ENCODE peak calls at places on chromosomes 7 and 10, in six cellular contexts. J is fibroblast of lung, C is mammary epithelial cell, K is kidney, T is astrocyte, S is H9. E is an unnamed sample.

GRCh38 chr10:86349474-86349873 is 17.1 kb downstream of the GRID1 start:
- DNase-seq in J (no peak), C (no peak), K (peak; percentile 8), T (no peak), S (peak; percentile 87), E (peak; percentile 90)

GRCh38 chr7:77791336-77791735 is 6.9 kb downstream of the TMEM60 start:
- DNase-seq in J (no peak), C (no peak), K (no peak), T (no peak), S (no peak), E (no peak)

GRCh38 chr7:44394636-44395035 is 69.2 kb upstream of the CAMK2B start:
- DNase-seq in J (no peak), C (no peak), K (no peak), T (no peak), S (peak; percentile 3), E (peak; percentile 30)

GRCh38 chr10:109007514-109007913 is 915.8 kb downstream of the XPNPEP1 start:
- DNase-seq in J (no peak), C (no peak), K (no peak), T (no peak), S (no peak), E (no peak)

GRCh38 chr10:50600831-50601466 is 22.8 kb downstream of the SGMS1 start:
- DNase-seq in J (peak; percentile 34), C (no peak), K (no peak), T (no peak), S (no peak), E (no peak)

GRCh38 chr10:5476918-5477525 is 22.3 kb downstream of the CALML5 start:
- DNase-seq in J (no peak), C (no peak), K (no peak), T (no peak), S (no peak), E (peak; percentile 62)

GRCh38 chr7:100866721-100867039 is 507 bp upstream of the TRIP6 start:
- DNase-seq in J (no peak), C (no peak), K (no peak), T (no peak), S (no peak), E (no peak)

GRCh38 chr7:129363-130221 is 62.8 kb upstream of the FAM20C start:
- DNase-seq in J (no peak), C (no peak), K (peak; percentile 76), T (no peak), S (no peak), E (peak; percentile 18)

GRCh38 chr7:15378494-15378893 is 183.3 kb downstream of the AGMO start:
- DNase-seq in J (no peak), C (no peak), K (no peak), T (no peak), S (no peak), E (no peak)

GRCh38 chr10:129893690-129894089 is 70.4 kb downstream of the EBF3 start:
- DNase-seq in J (no peak), C (no peak), K (no peak), T (no peak), S (no peak), E (no peak)

GRCh38 chr10:129890170-129890569 is 73.9 kb downstream of the EBF3 start:
- DNase-seq in J (no peak), C (no peak), K (no peak), T (no peak), S (no peak), E (no peak)

GRCh38 chr10:129888784-129889616 is 75.1 kb downstream of the EBF3 start:
- DNase-seq in J (no peak), C (no peak), K (peak; percentile 80), T (no peak), S (peak; percentile 93), E (peak; percentile 96)

GRCh38 chr10:129892571-129893045 is 71.5 kb downstream of the EBF3 start:
- DNase-seq in J (no peak), C (no peak), K (no peak), T (no peak), S (no peak), E (no peak)

DNA sequence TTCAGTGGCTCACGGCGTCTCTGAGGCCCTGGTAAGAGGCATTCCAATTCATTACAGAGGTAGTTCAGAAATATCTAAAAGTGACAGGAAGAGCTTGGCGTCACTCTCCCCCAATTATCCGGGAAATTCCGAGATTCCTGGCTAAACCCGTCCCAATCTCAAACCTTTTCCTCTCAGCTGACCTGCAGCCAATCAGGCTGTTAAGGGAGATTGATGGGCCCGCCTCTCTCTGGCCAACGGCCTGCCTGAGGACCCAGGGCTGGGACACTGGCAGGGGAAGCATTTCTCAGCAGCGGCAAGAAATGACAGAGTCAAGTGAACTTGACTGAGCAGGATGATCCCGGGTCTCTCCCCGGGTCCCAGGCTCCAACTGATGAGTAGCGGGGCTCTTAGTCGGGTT is 72.3 kb downstream of the EBF3 start:
- DNase-seq in J (no peak), C (no peak), K (no peak), T (no peak), S (peak; percentile 63), E (peak; percentile 73)
- H3K9ac ChIP-seq in J (no peak overlapping the region), C (no peak overlapping the region), K (no peak overlapping the region), T (no peak overlapping the region), S (no peak overlapping the region), E (no peak overlapping the region)

DNA sequence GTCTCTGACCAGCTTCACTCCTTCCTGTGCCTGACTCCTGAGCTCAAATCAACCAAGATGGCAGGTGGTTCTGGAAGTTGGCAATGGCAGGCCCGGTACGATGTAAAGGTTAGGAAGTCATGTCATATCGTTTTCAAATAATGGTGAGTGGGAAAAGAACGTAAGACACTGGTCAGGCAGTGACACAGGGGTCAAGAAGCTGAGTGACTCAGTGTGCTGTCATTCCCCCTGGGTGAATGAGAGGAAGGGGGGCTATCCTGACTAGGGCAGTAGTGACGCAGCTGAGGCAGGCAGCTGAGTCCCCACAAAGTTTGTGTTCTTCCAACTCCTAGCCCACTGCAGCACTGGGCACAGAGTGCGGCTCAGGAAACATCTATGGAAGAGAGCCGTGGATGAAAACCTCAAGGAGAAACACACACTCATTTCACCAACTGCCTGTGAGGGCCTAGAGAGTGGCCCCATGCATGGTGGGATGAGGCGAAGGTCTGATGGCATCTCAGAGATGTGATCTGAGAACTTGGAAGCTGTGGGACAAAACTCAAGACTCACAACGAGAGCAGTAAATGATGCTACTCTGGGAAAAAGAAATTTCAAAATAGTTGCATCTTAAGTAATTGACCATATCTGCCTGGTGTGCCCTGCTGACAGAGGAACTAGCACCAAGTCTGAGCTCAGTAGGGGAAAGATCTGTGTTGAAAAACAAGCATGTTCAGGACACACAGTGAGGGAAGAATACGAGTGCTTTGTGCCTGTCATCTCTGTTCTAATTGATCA is 23.2 kb downstream of the CREB3L2 start:
- DNase-seq in J (peak; percentile 99), C (peak; percentile 81), K (peak; percentile 86), T (peak; percentile 99), S (no peak), E (no peak)
- H3K27ac ChIP-seq in J (peak overlapping the region; percentile 98), C (no peak overlapping the region), K (peak overlapping the region; percentile 35), T (peak overlapping the region; percentile 97), S (no peak overlapping the region), E (no peak overlapping the region)

GRCh38 chr7:8184241-8184640 is 77.7 kb downstream of the ICA1 start:
- DNase-seq in J (no peak), C (no peak), K (no peak), T (no peak), S (no peak), E (no peak)

GRCh38 chr7:8189615-8190014 is 72.4 kb downstream of the ICA1 start:
- DNase-seq in J (peak; percentile 5), C (no peak), K (no peak), T (peak; percentile 6), S (peak; percentile 36), E (peak; percentile 59)

GRCh38 chr7:8190121-8190895 is 71.7 kb downstream of the ICA1 start:
- DNase-seq in J (peak; percentile 53), C (peak; percentile 41), K (no peak), T (peak; percentile 23), S (no peak), E (peak; percentile 68)

DNA sequence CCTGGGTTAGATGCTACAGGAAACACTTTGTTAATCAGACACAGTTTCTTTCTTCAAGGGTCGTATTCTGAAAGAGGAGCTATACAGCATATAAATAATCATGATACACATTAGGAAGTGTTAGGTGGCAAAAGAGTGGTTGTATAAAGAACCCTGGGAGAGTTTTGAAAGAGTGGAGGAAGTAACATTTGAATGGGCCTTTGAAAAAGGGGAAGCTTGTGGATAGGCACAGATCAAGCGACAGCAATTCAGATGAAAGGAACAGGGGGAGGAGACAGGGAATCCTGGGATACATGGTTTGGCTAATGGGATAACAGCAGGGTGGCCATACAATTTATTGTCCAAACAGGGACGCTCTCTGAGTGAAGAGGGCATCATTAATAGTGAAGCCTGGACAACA is 76.1 kb downstream of the ICA1 start:
- DNase-seq in J (no peak), C (no peak), K (no peak), T (no peak), S (no peak), E (no peak)
- H3K4me1 ChIP-seq in J (no peaks in the 10 kb centered on the region), C (no peaks in the 10 kb centered on the region), K (peaks cover under 1% of the 10 kb centered on the region), T (no peaks in the 10 kb centered on the region), S (no peaks in the 10 kb centered on the region), E (peaks cover 5% of the 10 kb centered on the region)

DNA sequence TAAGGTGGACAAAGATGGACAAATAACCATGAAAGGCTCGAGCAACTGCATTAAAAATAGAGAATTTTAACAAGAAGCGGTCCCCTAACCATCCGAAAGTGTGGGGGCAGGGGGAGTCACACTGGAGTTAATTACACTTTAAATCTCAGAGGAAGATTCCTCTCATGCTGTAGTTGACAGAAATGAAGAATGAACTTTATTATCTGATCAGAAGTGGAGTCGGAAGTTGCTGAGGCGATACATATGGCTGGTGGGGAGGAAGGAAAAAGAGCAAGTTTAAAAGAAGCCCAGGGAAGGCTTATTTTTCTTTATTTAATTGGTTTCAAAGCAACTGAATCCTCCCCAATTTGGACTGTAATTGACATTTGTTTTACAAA is 102.3 kb upstream of the FAM171A1 start:
- DNase-seq in J (no peak), C (no peak), K (no peak), T (no peak), S (no peak), E (no peak)
- H3K9ac ChIP-seq in J (no peak overlapping the region), C (no peak overlapping the region), K (no peak overlapping the region), T (no peak overlapping the region), S (no peak overlapping the region), E (no peak overlapping the region)

GRCh38 chr10:71728218-71728737 is 8.7 kb upstream of the C10orf105 start:
- DNase-seq in J (no peak), C (no peak), K (no peak), T (no peak), S (no peak), E (no peak)
- H3K27ac ChIP-seq in J (no peak overlapping the region), C (no peak overlapping the region), K (no peak overlapping the region), T (no peak overlapping the region), S (no peak overlapping the region), E (no peak overlapping the region)

DNA sequence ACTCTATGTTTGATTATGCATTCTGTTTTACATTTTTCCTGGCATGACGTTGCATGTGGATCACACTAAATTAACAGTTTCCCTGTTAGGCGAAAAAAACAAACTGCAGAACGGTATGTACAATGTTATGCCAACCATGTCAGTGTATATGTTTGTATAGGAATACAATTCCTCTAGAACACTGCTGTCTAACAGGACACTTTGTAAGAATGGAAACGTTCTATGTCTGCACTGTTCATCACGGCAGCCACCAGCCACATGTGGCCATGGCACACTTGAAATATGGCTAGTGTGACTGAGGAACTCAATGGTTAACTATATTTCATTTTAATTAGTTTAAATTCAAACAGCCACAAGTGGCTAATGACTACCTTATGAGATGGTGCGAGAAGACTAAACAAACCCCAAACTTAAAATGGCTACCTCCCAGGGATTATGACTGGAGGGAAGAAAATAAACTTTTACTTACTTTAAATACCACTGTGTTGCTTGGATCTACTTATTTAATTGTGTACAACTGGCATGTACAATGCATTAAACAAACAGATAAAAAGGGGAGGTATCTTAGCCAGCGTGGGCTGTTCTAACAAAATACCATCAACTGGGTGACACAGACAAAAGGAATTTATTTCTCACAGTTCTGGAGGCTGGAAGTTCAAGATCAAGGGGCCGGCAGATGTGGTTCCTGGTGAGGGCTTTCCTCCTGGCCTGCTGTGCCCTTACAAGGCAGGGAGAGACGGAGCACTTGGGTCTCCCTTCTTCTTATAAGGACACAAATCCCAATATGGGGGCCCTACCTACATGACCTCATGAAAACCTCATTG is 281.3 kb upstream of the KLF14 start:
- DNase-seq in J (peak; percentile 69), C (no peak), K (no peak), T (peak; percentile 55), S (no peak), E (peak; percentile 44)
- H3K4me1 ChIP-seq in J (peaks cover 24% of the 10 kb centered on the region), C (peaks cover 39% of the 10 kb centered on the region), K (peaks cover 56% of the 10 kb centered on the region), T (peaks cover 21% of the 10 kb centered on the region), S (peaks cover 3% of the 10 kb centered on the region), E (no peaks in the 10 kb centered on the region)

E was measured in endodermal cell.